ENCODE peak calls at places on chromosome 18, in four cellular contexts. H is AG09309, N is OCI-LY7, T is cardiac fibroblast. E is an unnamed sample.

GRCh38 chr18:13051950-13052349 is 60.8 kb downstream of the CEP192 start:
- DNase-seq in T (peak), H (no peak), N (peak), E (no peak)

GRCh38 chr18:23133860-23134779 is 1.2 kb upstream of the CABLES1 start:
- DNase-seq in T (no peak), N (peak), H (no peak), E (no peak)

GRCh38 chr18:58507881-58508280 is 121.0 kb downstream of the ALPK2 start:
- DNase-seq in T (no peak), N (no peak), H (no peak), E (no peak)

GRCh38 chr18:27005589-27005988 is 140.1 kb upstream of the AQP4 start:
- DNase-seq in N (peak), H (no peak), T (peak), E (no peak)

GRCh38 chr18:67483952-67484351 is 32.6 kb downstream of the DSEL start:
- DNase-seq in T (no peak), N (no peak), H (no peak), E (no peak)

GRCh38 chr18:46301081-46301480 is 196.9 kb downstream of the HAUS1 start:
- DNase-seq in T (no peak), N (no peak), H (no peak), E (no peak)

GRCh38 chr18:26747131-26747475 is 118.4 kb downstream of the AQP4 start:
- DNase-seq in T (peak), H (no peak), N (no peak), E (no peak)

GRCh38 chr18:60064271-60064670 is 164.5 kb downstream of the PMAIP1 start:
- DNase-seq in T (no peak), H (no peak), N (no peak), E (no peak)

GRCh38 chr18:59265246-59266018 is 7.8 kb downstream of the RAX start:
- DNase-seq in T (no peak), N (no peak), H (no peak), E (peak)

GRCh38 chr18:39796413-39796812 is 2158.6 kb upstream of the PIK3C3 start:
- DNase-seq in H (no peak), N (no peak), T (no peak), E (no peak)

GRCh38 chr18:71371951-71372605 is 1083.2 kb downstream of the SOCS6 start:
- DNase-seq in T (no peak), N (no peak), H (no peak), E (no peak)

GRCh38 chr18:43606800-43607199 is 329.5 kb upstream of the SYT4 start:
- DNase-seq in N (no peak), T (no peak), H (no peak), E (no peak)

GRCh38 chr18:61851940-61852451 is 40.8 kb downstream of the RNF152 start:
- DNase-seq in N (no peak), T (peak), H (peak), E (no peak)

GRCh38 chr18:26480897-26481795 is 67.2 kb downstream of the KCTD1 start:
- DNase-seq in T (peak), H (peak), N (no peak), E (no peak)

GRCh38 chr18:29749699-29750098 is 1292.8 kb downstream of the DSC3 start:
- DNase-seq in T (peak), H (peak), N (no peak), E (no peak)

GRCh38 chr18:10040287-10041011 is 126.6 kb downstream of the VAPA start:
- DNase-seq in T (peak), N (no peak), H (no peak), E (no peak)

GRCh38 chr18:63192171-63192884 is 127.2 kb downstream of the BCL2 start:
- DNase-seq in N (no peak), H (no peak), T (no peak), E (no peak)

GRCh38 chr18:46061387-46061786 is 10.7 kb downstream of the PSTPIP2 start:
- DNase-seq in T (no peak), N (no peak), H (no peak), E (no peak)

GRCh38 chr18:76616373-76616772 is 121.3 kb upstream of the ZNF516 start:
- DNase-seq in N (no peak), T (no peak), H (no peak), E (no peak)

GRCh38 chr18:72444756-72445155 is 99.4 kb downstream of the CBLN2 start:
- DNase-seq in H (no peak), N (no peak), T (no peak), E (no peak)

GRCh38 chr18:67551146-67551545 is 34.6 kb upstream of the DSEL start:
- DNase-seq in T (no peak), H (no peak), N (no peak), E (no peak)

GRCh38 chr18:78722391-78722790 is 257.2 kb upstream of the SALL3 start:
- DNase-seq in H (no peak), T (no peak), N (no peak), E (no peak)

GRCh38 chr18:32881009-32881408 is 108.2 kb upstream of the KLHL14 start:
- DNase-seq in H (no peak), N (peak), T (no peak), E (no peak)

GRCh38 chr18:52636536-52636935 is 296.5 kb downstream of the DCC start:
- DNase-seq in T (no peak), N (no peak), H (no peak), E (no peak)

GRCh38 chr18:11514267-11514666 is 95.1 kb upstream of the SLC35G4 start:
- DNase-seq in T (no peak), N (no peak), H (peak), E (no peak)

GRCh38 chr18:78242796-78243195 is 736.8 kb upstream of the SALL3 start:
- DNase-seq in N (no peak), T (peak), H (no peak), E (no peak)

GRCh38 chr18:68362907-68363306 is 352.0 kb downstream of the TMX3 start:
- DNase-seq in N (no peak), H (no peak), T (no peak), E (no peak)

GRCh38 chr18:62781893-62782292 is 66.6 kb downstream of the PHLPP1 start:
- DNase-seq in T (peak), H (peak), N (no peak), E (no peak)

GRCh38 chr18:75638223-75638596 is 210.7 kb upstream of the SMIM21 start:
- DNase-seq in N (no peak), H (no peak), T (peak), E (no peak)

GRCh38 chr18:58603365-58604067 is 25.4 kb downstream of the ALPK2 start:
- DNase-seq in T (no peak), H (no peak), N (no peak), E (no peak)

GRCh38 chr18:57077786-57078552 is 68.9 kb upstream of the BOD1L2 start:
- DNase-seq in T (no peak), H (no peak), N (peak), E (no peak)

GRCh38 chr18:79558196-79559120 is 121.1 kb upstream of the CTDP1 start:
- DNase-seq in N (no peak), H (no peak), T (no peak), E (no peak)

GRCh38 chr18:52387246-52387645 is 47.2 kb downstream of the DCC start:
- DNase-seq in T (no peak), H (no peak), N (no peak), E (no peak)

GRCh38 chr18:54830260-54830659 is 2.0 kb downstream of the RAB27B start:
- DNase-seq in H (no peak), T (peak), N (no peak), E (no peak)

GRCh38 chr18:73752546-73752945 is 395.1 kb downstream of the FBXO15 start:
- DNase-seq in H (peak), T (peak), N (no peak), E (no peak)

GRCh38 chr18:2905802-2906521 is 59.2 kb downstream of the EMILIN2 start:
- DNase-seq in H (no peak), N (no peak), T (peak), E (peak)

GRCh38 chr18:31102020-31102684 is at the start of gene DSC2:
- DNase-seq in H (no peak), T (no peak), N (no peak), E (peak)

GRCh38 chr18:76467371-76468190 is 27.5 kb downstream of the ZNF516 start:
- DNase-seq in T (peak), N (no peak), H (no peak), E (peak)

GRCh38 chr18:63336366-63337099 is 17.0 kb upstream of the BCL2 start:
- DNase-seq in H (peak), T (peak), N (no peak), E (no peak)

GRCh38 chr18:5546660-5547059 is 2.9 kb upstream of the EPB41L3 start:
- DNase-seq in N (no peak), H (peak), T (peak), E (peak)
- TF ChIP-seq CTCF in N (peak), H (peak), T (peak), E (no peak)

GRCh38 chr18:8063733-8064132 is 496.6 kb downstream of the PTPRM start:
- DNase-seq in H (no peak), N (no peak), T (no peak), E (no peak)
- TF ChIP-seq CTCF in H (no peak), N (no peak), T (no peak), E (no peak)

GRCh38 chr18:48340502-48340901 is 68.7 kb downstream of the ZBTB7C start:
- DNase-seq in N (no peak), T (no peak), H (no peak), E (no peak)
- TF ChIP-seq CTCF in N (no peak), T (no peak), H (no peak), E (no peak)

GRCh38 chr18:44680271-44681038 is at the start of gene SETBP1:
- DNase-seq in T (no peak), N (peak), H (peak), E (peak)

GRCh38 chr18:44677933-44678332 is 2.8 kb upstream of the SETBP1 start:
- DNase-seq in N (no peak), H (no peak), T (no peak), E (no peak)

GRCh38 chr18:44679912-44680270 is 797 bp upstream of the SETBP1 start:
- DNase-seq in N (peak), T (peak), H (no peak), E (peak)

GRCh38 chr18:44679056-44679911 is 1.4 kb upstream of the SETBP1 start:
- DNase-seq in N (peak), H (peak), T (peak), E (peak)

DNA sequence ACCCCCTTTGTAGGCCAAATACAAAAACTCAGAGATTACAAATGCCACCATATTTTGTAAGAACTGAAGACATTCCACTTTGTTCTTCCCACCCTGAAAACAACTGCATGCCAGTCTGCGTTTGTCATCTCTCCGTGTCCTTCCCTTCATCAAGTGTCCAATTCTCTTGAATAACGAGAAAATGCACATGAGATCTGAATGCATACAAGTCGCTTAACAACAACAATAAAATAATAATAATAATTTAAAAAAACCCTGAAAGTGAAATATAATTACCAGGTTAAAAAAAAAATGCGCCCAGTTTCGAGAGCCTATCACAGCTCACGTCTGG is 2.0 kb upstream of the SETBP1 start:
- DNase-seq in T (no peak), N (no peak), H (no peak), E (no peak)
- TF ChIP-seq CTCF in T (no peak), N (no peak), H (no peak), E (no peak)

GRCh38 chr18:47775961-47776360 is 154.5 kb downstream of the SMAD2 start:
- DNase-seq in N (no peak), H (peak), T (peak), E (no peak)
- TF ChIP-seq CTCF in N (no peak), H (peak), T (peak), E (no peak)

DNA sequence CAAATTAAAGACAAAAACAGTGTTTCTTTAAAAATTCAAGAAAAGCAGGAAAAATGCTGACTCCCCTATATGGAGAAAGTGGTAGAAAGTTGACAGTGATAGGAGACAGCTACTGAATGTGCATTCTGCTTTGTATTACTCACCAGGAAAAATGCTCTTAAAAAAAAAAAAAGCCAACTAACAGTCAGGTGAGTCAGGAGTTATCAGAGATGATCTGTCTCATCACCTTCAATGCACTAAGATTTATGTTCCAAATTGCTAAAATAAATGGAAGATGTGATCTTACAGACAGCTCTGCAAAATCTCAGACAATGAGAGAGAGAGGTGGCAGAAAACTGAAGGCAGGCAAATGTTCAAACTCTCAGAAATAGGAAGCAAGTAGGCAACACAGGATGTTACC is 47.6 kb upstream of the ZNF521 start:
- DNase-seq in H (no peak), N (no peak), T (no peak), E (no peak)
- TF ChIP-seq CTCF in H (no peak), N (no peak), T (no peak), E (no peak)

DNA sequence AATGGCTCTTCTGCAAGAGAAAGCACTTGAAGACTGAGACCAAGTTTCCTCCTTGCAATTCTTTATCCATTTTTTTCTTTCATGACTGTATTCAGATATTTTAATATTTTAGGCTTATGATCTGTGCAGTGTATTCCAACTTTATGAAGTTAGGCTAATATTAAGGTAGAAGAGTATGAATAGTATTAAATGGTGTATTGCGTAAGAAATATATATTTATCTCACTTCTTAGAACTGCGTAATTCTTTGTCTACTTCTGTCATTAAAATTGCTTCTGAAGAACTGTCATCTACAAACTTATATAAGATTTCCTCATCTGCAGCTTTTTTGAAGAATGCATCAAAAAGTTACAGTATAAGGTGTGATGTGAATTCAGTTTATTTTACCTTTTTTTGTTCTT is 183.2 kb downstream of the DLGAP1 start:
- DNase-seq in T (no peak), N (no peak), H (no peak), E (no peak)
- TF ChIP-seq CTCF in T (no peak), N (no peak), H (no peak), E (no peak)

GRCh38 chr18:7663305-7664023 is 96.3 kb downstream of the PTPRM start:
- DNase-seq in T (no peak), H (no peak), N (no peak), E (no peak)

GRCh38 chr18:7662866-7663265 is 95.8 kb downstream of the PTPRM start:
- DNase-seq in N (no peak), T (no peak), H (no peak), E (no peak)

GRCh38 chr18:7664024-7664312 is 96.9 kb downstream of the PTPRM start:
- DNase-seq in T (no peak), H (no peak), N (no peak), E (no peak)

GRCh38 chr18:7668392-7668791 is 101.3 kb downstream of the PTPRM start:
- DNase-seq in T (no peak), H (no peak), N (no peak), E (peak)

DNA sequence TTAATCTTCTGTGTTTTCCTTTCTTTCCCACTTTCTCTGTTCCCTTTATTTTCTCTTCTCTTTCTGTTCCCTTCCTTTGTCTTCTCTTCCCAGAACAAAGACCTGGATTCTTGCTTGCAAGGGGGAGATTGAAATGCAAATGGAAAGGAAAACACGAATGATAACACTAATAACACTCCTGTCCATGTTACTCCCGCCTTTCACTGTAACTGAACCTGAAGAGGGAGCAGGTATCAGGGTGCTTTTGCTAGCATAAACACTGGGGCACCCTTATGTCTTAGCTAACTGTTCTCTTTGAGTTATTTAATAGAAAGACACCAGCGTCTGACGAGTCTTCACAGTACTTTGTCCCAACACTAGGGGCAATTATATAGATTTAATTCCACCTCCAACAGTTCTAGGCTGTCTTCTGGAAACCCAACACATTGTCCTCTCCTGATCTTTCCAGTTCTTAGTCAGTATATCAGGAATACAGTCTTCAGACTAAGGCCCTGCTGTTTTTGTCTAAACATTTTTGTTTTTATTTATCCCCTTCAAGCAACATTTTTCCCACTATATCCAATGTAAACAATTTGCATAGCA is 99.2 kb downstream of the PTPRM start:
- DNase-seq in N (no peak), H (no peak), T (no peak), E (no peak)
- TF ChIP-seq CTCF in N (no peak), H (no peak), T (no peak), E (peak)

DNA sequence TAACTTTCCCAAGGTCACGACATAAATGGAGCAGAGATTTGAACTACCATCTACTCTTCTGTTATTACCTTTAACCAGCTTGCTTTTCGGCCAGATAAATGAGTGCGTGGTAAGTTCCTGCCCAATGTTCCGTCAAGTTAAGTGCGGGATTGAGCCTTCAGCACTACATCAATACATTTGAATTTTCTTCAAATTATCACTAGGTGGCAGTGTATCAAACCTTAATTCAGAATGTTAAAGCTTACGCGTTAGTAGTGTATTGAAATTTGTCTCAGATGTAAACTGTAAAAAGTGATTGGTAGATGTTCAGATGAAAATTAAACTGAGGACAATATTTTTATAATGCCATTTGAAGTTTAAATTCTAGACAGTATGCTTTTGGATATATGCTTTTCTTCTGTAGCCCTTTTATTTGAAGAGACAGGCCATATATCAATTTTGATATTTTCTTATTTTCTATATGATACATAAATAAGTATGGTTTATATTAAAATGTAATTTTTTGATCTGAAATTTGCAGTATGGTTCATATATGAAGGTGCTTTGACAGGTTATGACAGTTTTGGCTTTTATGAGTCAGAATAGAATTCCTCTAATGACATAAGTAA is 681.3 kb downstream of the ADCYAP1 start:
- DNase-seq in N (peak), T (peak), H (peak), E (no peak)
- TF ChIP-seq CTCF in N (peak), T (peak), H (peak), E (peak)

DNA sequence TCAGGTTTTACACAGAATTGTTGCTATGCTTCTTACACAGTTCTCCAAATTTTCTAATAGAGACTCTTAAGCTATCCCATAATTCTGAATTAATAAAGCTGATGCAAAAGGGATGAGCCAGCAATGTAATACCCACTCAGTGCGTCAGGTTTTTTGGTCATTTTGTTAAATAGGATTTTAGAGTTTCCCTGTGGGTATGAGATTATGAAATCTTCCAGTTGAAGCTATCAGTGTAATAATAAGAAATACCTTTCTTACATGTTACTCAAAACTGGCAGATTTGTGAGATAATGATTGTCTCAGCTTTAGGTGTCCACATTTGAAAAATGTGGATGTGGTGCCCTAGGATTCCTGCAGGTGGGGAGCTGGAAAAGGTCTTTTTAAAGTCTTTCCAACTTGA is 44.5 kb downstream of the SOCS6 start:
- DNase-seq in T (no peak), H (no peak), N (no peak), E (no peak)
- TF ChIP-seq CTCF in T (no peak), H (no peak), N (no peak), E (no peak)

E was measured in glutamatergic neuron.